ENCODE peak calls at places on chromosomes 4 and X, in ten cellular contexts. K is ELF-1; S is RPMI8226; C is HL-60; L is substantia nigra; W is GM18507; M is omental fat pad; G is activated naive CD8-positive, alpha-beta T cell treated with anti-CD3 and anti-CD28 coated beads, Interleukin-2, amount 50 U/mL, for 16 hours; J is type B pancreatic cell; B is CD8-positive, alpha-beta T cell. Q is an unnamed sample.

GRCh38 chr4:74659576-74660411 is 134.5 kb downstream of the BTC start:
- DNase-seq in K (peak), S (no peak), C (no peak), L (no peak), W (no peak), M (no peak), G (no peak), J (no peak), B (no peak), Q (no peak)

GRCh38 chrX:1545776-1546408 is 8.9 kb upstream of the P2RY8 start:
- DNase-seq in K (no peak), S (no peak), C (no peak), L (no peak), W (no peak), M (no peak), G (no peak), J (peak), B (no peak), Q (peak)

GRCh38 chr4:23161787-23162186 is 469.1 kb downstream of the GBA3 start:
- DNase-seq in K (peak), S (no peak), C (no peak), L (no peak), W (no peak), M (no peak), G (no peak), J (no peak), B (no peak), Q (no peak)

GRCh38 chrX:397575-397974 is 10.9 kb upstream of the PPP2R3B start:
- DNase-seq in K (peak), S (peak), C (no peak), L (no peak), W (no peak), M (no peak), G (no peak), J (no peak), B (no peak), Q (no peak)

GRCh38 chr4:152258804-152259708 is 276.8 kb downstream of the FBXW7 start:
- DNase-seq in K (peak), S (no peak), C (no peak), L (no peak), W (no peak), M (no peak), G (no peak), J (no peak), B (no peak), Q (no peak)

GRCh38 chr4:32775049-32775448 is 2054.9 kb downstream of the PCDH7 start:
- DNase-seq in K (no peak), S (no peak), C (peak), L (no peak), W (no peak), M (no peak), G (no peak), J (no peak), B (no peak), Q (no peak)

GRCh38 chrX:2452799-2453198 is 48.0 kb downstream of the DHRSX start:
- DNase-seq in K (no peak), S (no peak), C (no peak), L (no peak), W (no peak), M (no peak), G (no peak), J (no peak), B (no peak), Q (no peak)

GRCh38 chrX:13293700-13294099 is 26.2 kb downstream of the ATXN3L start:
- DNase-seq in K (peak), S (no peak), C (no peak), L (no peak), W (no peak), M (no peak), G (no peak), J (no peak), B (no peak), Q (no peak)

Q was measured in osteocyte.